ENCODE peak calls at places on chromosomes 2 and 18, in eight cellular contexts. I is IMR-90, X is prostate gland, J is ovary, F is transverse colon, W is uterus, N is upper lobe of left lung, K is HCT116. R is an unnamed sample. For H3K36me3, the result is how much of the 10 kb centered on the place peaks cover.

GRCh38 chr18:51582551-51582950 is 385.1 kb upstream of the MEX3C start:
- DNase-seq in I (no peak), X (no peak), J (no peak), F (no peak), W (no peak), N (no peak), K (no peak), R (no peak)

GRCh38 chr2:190563109-190563508 is 28.6 kb upstream of the NEMP2 start:
- DNase-seq in I (no peak), X (no peak), J (no peak), F (no peak), W (no peak), N (no peak), K (no peak), R (peak)

GRCh38 chr2:210577263-210578071 is 21.1 kb downstream of the CPS1 start:
- DNase-seq in I (peak), X (no peak), J (no peak), F (no peak), W (no peak), N (no peak), K (peak), R (no peak)

GRCh38 chr2:120741514-120742448 is 6.1 kb downstream of the GLI2 start:
- DNase-seq in I (no peak), X (no peak), J (peak), F (no peak), W (no peak), N (peak), K (no peak), R (no peak)

GRCh38 chr18:46677609-46678470 is 20.8 kb upstream of the LOXHD1 start:
- DNase-seq in I (no peak), X (no peak), J (no peak), F (no peak), W (no peak), N (no peak), K (peak), R (peak)

GRCh38 chr18:48540329-48541025 is 1.6 kb downstream of the CTIF start:
- DNase-seq in I (peak), X (peak), J (peak), F (peak), W (peak), N (peak), K (no peak), R (peak)

GRCh38 chr2:106960633-106961205 is 74.8 kb upstream of the ST6GAL2 start:
- DNase-seq in I (no peak), X (no peak), J (no peak), F (no peak), W (no peak), N (no peak), K (no peak), R (no peak)

GRCh38 chr2:239991689-239992314 is 33.3 kb downstream of the NDUFA10 start:
- DNase-seq in I (peak), X (peak), J (no peak), F (no peak), W (peak), N (no peak), K (peak), R (no peak)

GRCh38 chr18:46294751-46295150 is 190.6 kb downstream of the HAUS1 start:
- DNase-seq in I (no peak), X (no peak), J (no peak), F (no peak), W (no peak), N (no peak), K (no peak), R (no peak)

GRCh38 chr2:121887513-121888188 is 132.2 kb downstream of the TSN start:
- DNase-seq in I (no peak), X (no peak), J (no peak), F (no peak), W (no peak), N (no peak), K (no peak), R (no peak)

GRCh38 chr18:58269931-58270330 is 225.9 kb downstream of the NEDD4L start:
- DNase-seq in I (no peak), X (peak), J (no peak), F (no peak), W (no peak), N (no peak), K (peak), R (peak)

GRCh38 chr2:227890495-227891079 is 19.2 kb downstream of the DAW1 start:
- DNase-seq in I (peak), X (no peak), J (no peak), F (no peak), W (no peak), N (no peak), K (peak), R (no peak)

GRCh38 chr18:59502222-59502898 is 143.3 kb upstream of the LMAN1 start:
- DNase-seq in I (peak), X (peak), J (peak), F (no peak), W (peak), N (peak), K (no peak), R (peak)

DNA sequence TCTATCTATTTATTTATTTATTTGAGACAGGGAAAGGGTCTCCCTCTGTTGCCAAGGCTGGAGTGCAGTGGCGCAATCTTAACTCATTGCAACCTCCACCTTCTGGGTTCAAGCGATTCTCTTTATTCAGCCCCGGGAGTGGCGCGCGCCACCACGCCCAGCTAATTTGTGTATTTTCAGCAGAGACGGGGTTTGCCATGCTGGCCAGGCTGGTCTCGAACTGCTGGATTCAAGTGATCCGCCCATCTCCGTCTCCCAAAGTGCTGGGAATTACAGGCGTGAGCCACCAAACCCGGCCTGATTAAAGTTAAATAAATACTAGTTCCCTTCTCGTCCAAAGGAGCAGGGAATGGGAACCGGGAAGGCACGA is 4.2 kb upstream of the CTDSP1 start:
- DNase-seq in I (no peak), X (no peak), J (no peak), F (peak), W (no peak), N (peak), K (peak), R (peak)
- TF ChIP-seq POLR2A in I (no peak), X (no peak), J (no peak), F (no peak), W (no peak), N (no peak), K (no peak), R (no peak)

GRCh38 chr2:17311104-17311619 is 207.1 kb downstream of the RAD51AP2 start:
- DNase-seq in I (no peak), X (no peak), J (no peak), F (no peak), W (no peak), N (no peak), K (no peak), R (no peak)
- H3K36me3 ChIP-seq in I (under half), X (under half), J (under half), F (under half), W (under half), N (under half), K (under half), R (under half)

GRCh38 chr18:35605686-35606417 is 24.3 kb downstream of the GALNT1 start:
- DNase-seq in I (peak), X (no peak), J (no peak), F (no peak), W (no peak), N (no peak), K (no peak), R (no peak)
- TF ChIP-seq POLR2A in I (no peak), X (no peak), J (no peak), F (no peak), W (no peak), N (no peak), K (no peak), R (no peak)

GRCh38 chr18:76364282-76365259 is 130.5 kb downstream of the ZNF516 start:
- DNase-seq in I (no peak), X (no peak), J (peak), F (no peak), W (no peak), N (no peak), K (no peak), R (no peak)

GRCh38 chr18:76358774-76359173 is 136.3 kb downstream of the ZNF516 start:
- DNase-seq in I (no peak), X (no peak), J (peak), F (no peak), W (no peak), N (no peak), K (no peak), R (no peak)

GRCh38 chr18:76359909-76360308 is 135.1 kb downstream of the ZNF516 start:
- DNase-seq in I (no peak), X (no peak), J (peak), F (no peak), W (no peak), N (no peak), K (no peak), R (no peak)

GRCh38 chr18:76363451-76364120 is 131.5 kb downstream of the ZNF516 start:
- DNase-seq in I (peak), X (no peak), J (peak), F (no peak), W (peak), N (no peak), K (no peak), R (no peak)

GRCh38 chr18:76361219-76361618 is 133.8 kb downstream of the ZNF516 start:
- DNase-seq in I (no peak), X (no peak), J (peak), F (no peak), W (no peak), N (no peak), K (no peak), R (no peak)
- H3K36me3 ChIP-seq in I (under half), X (under half), J (under half), F (under half), W (under half), N (under half), K (under half), R (under half)

DNA sequence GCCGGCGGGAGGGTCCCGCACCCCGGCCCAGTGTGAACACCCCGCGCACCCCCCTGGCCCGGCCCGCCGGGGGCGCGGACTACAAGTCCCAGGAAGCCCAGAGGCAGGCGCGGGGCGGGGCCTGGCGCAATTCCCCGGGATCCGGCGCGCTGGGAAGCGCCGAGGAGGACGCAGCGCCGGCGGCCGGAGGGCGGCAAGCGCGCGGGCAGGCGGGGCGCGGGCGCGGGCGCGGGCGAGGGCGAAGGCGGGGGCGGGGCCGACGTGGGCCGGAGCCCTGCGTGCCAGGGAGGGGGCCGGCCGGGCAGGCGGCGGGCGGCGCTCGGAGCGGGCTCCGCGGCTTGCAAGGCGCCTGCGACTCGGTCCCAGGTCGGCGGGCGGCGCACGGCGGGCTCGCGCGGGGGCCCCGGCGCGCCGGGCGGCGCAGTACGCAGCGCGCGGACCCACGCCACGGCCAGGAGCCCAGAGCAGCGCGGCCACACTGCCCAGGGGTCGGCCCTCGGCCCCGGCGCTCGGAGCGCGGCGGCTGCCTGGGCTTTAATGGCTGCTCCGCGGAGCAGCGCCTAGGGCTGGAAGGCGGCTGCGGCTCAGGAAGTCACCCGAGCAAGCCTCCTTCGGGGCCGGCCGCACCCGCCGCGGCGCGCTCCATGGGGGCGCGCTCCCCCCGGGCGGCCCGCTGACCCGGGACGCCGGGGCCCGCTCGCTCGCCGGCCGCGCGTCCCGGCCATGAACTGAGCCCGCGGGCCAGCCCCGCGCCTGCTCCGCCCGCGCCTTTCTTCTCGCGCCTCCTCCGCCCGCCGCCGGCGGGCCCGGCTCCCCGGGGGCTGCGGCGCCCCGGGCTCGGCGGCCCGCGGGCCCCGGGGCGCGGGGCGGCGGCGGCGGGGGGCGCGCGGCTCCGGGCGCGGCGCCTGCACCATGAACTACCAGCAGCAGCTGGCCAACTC is at the start of gene AGAP1:
- DNase-seq in I (peak), X (peak), J (peak), F (peak), W (peak), N (peak), K (peak), R (peak)
- TF ChIP-seq POLR2A in I (no peak), X (peak), J (no peak), F (no peak), W (peak), N (peak), K (peak), R (no peak)

DNA sequence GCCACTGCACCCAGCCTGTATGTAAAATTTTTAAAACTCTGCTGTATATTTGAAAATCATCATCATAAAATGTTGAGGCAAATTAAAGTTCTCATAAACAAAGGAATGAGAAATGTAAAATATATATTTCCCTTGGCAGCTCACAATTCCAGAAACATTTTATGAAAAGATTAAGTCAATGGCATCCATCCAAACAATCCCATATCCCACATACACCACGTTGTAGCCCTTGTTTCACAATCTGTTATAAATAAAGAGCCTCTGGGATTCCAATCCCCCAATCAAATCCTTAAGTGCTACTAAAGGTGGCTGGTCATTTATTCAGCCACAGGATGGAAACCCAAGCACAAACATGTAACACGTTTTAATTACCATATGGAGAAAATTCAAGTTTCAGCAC is 51.7 kb downstream of the GFPT1 start:
- DNase-seq in I (peak), X (no peak), J (no peak), F (no peak), W (no peak), N (no peak), K (no peak), R (no peak)
- H3K36me3 ChIP-seq in I (under half), X (under half), J (under half), F (half or more), W (under half), N (under half), K (under half), R (under half)

DNA sequence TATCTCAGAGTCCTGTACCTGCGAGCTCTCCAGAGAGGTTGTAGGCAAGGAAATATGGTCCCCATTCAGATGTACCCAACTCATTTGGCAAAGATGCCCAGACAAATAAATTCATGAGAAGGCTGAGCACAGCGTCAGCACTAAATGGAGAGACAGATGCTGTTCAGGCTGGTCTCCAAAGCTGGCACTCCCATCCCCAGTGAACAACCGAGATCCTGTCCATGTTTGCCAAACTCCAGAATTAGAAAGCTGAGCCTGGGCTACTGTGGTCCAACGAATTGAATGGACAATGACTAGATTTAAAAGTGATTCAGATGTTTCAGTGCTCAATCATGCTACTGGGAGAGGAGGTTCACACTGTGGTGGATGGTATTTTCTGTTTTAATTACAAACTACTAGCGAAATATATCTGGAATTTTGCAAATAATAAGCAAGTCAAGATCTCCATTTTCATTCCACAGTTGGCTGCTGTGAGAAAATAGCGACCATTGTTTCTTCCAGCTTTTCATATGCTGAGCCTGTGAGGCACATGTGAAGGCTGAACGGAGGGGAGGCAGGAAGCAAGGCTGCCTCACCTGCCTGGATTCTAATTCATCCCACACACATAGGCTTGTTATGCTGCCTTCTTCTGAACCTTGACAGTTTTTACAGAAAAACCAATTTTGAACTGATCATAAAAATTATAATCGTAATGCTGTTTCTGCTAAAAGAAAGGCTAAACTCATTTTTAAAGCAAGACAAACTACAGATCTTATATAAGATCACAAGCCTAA is 22.6 kb upstream of the DAPL1 start:
- DNase-seq in I (no peak), X (no peak), J (no peak), F (no peak), W (no peak), N (no peak), K (no peak), R (no peak)
- TF ChIP-seq POLR2A in I (no peak), X (no peak), J (no peak), F (no peak), W (no peak), N (no peak), K (no peak), R (no peak)

GRCh38 chr2:229815858-229816257 is 101.5 kb upstream of the DNER start:
- DNase-seq in I (peak), X (no peak), J (no peak), F (no peak), W (no peak), N (no peak), K (peak), R (no peak)
- H3K36me3 ChIP-seq in I (under half), X (under half), J (under half), F (half or more), W (under half), N (under half), K (under half), R (under half)

GRCh38 chr2:144496067-144496466 is 23.9 kb downstream of the ZEB2 start:
- DNase-seq in I (no peak), X (no peak), J (no peak), F (no peak), W (no peak), N (no peak), K (no peak), R (no peak)

GRCh38 chr2:144500567-144500966 is 19.4 kb downstream of the ZEB2 start:
- DNase-seq in I (no peak), X (no peak), J (no peak), F (no peak), W (no peak), N (no peak), K (no peak), R (no peak)

GRCh38 chr2:144495227-144495933 is 24.5 kb downstream of the ZEB2 start:
- DNase-seq in I (no peak), X (no peak), J (no peak), F (no peak), W (no peak), N (no peak), K (no peak), R (peak)

GRCh38 chr2:144498215-144498614 is 21.7 kb downstream of the ZEB2 start:
- DNase-seq in I (no peak), X (no peak), J (no peak), F (no peak), W (no peak), N (no peak), K (no peak), R (no peak)

DNA sequence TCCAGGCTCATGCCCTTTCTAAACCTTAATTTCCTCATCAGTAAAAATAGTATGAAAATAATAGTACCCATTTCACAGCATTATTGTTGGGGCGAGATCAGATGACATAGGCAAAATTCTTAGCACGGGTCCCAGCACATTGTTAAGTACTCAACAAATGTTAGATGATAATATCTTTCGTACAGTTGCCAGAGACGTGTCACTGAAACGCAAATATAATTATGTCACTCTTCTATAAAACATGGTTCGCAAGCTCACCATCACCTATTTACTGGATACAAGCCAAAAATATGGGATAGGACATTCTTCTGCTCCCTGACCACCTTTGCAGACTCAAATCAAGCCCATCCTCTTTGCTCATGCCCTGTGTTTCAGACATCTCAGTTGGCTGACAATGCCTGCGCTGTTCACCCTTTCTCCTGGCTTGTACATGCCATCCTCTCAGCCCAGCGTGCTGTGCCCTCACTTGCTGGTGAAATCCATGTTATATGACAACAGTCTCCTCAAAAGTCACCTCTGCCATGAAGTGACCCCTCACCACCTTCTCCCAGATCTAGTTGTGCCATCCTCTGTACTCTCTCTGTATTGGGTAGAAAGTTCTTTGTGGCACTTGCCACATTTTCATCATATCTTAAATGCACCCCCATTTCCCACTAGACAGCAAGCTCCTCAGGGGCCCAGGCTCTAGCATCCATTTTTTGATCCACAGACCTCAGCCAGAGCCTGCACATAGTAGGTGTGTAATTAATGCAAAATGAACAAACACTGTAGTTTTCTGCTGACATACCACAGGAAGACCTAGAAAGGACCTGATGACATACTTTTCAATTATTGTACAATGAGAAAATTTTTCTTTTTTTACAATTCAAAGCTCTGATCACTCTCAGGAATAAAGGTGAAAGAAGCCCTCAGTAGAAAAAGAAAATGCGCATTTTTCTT is 23.0 kb downstream of the ZEB2 start:
- DNase-seq in I (no peak), X (no peak), J (no peak), F (no peak), W (no peak), N (no peak), K (no peak), R (no peak)
- TF ChIP-seq POLR2A in I (no peak), X (no peak), J (no peak), F (no peak), W (no peak), N (no peak), K (no peak), R (no peak)